ENCODE peak calls at places on chromosomes 11 and 22, in nine cellular contexts. One of them, this sample, is unnamed.

GRCh38 chr11:2290351-2290841 is 11.3 kb downstream of the C11orf21 start:
- DNase-seq in tibial nerve: no peak
- DNase-seq in Peyer's patch: no peak
- DNase-seq in stomach: peak; percentile 28
- DNase-seq in prostate gland: no peak
- DNase-seq in testis: peak; percentile 12
- DNase-seq in A549: peak; percentile 27
- DNase-seq in body of pancreas: no peak
- DNase-seq in thyroid gland: peak; percentile 25
- DNase-seq in this sample: no peak

GRCh38 chr22:19470010-19470409 is 9.0 kb downstream of the UFD1 start:
- DNase-seq in thyroid gland: no peak
- DNase-seq in stomach: no peak
- DNase-seq in prostate gland: no peak
- DNase-seq in Peyer's patch: no peak
- DNase-seq in tibial nerve: no peak
- DNase-seq in body of pancreas: no peak
- DNase-seq in testis: no peak
- DNase-seq in A549: no peak
- DNase-seq in this sample: no peak

GRCh38 chr11:120599816-120600420 is 88.4 kb downstream of the GRIK4 start:
- DNase-seq in testis: no peak
- DNase-seq in stomach: no peak
- DNase-seq in prostate gland: no peak
- DNase-seq in Peyer's patch: no peak
- DNase-seq in A549: no peak
- DNase-seq in tibial nerve: no peak
- DNase-seq in thyroid gland: no peak
- DNase-seq in body of pancreas: no peak
- DNase-seq in this sample: no peak

GRCh38 chr11:26112190-26112715 is 219.7 kb upstream of the ANO3 start:
- DNase-seq in thyroid gland: no peak
- DNase-seq in stomach: no peak
- DNase-seq in A549: no peak
- DNase-seq in Peyer's patch: no peak
- DNase-seq in prostate gland: no peak
- DNase-seq in body of pancreas: no peak
- DNase-seq in testis: no peak
- DNase-seq in tibial nerve: no peak
- DNase-seq in this sample: no peak

GRCh38 chr11:33737362-33737821 is 1.2 kb upstream of the CD59 start:
- DNase-seq in body of pancreas: no peak
- DNase-seq in stomach: no peak
- DNase-seq in A549: no peak
- DNase-seq in testis: no peak
- DNase-seq in prostate gland: no peak
- DNase-seq in thyroid gland: no peak
- DNase-seq in Peyer's patch: no peak
- DNase-seq in tibial nerve: no peak
- DNase-seq in this sample: no peak

GRCh38 chr11:120431633-120432032 is 79.9 kb upstream of the GRIK4 start:
- DNase-seq in stomach: no peak
- DNase-seq in testis: no peak
- DNase-seq in prostate gland: no peak
- DNase-seq in Peyer's patch: no peak
- DNase-seq in A549: peak; percentile 73
- DNase-seq in body of pancreas: no peak
- DNase-seq in tibial nerve: no peak
- DNase-seq in thyroid gland: no peak
- DNase-seq in this sample: no peak

GRCh38 chr22:39428597-39429071 is 28.2 kb upstream of the MGAT3 start:
- DNase-seq in testis: no peak
- DNase-seq in A549: no peak
- DNase-seq in Peyer's patch: no peak
- DNase-seq in body of pancreas: no peak
- DNase-seq in tibial nerve: no peak
- DNase-seq in prostate gland: no peak
- DNase-seq in stomach: no peak
- DNase-seq in thyroid gland: no peak
- DNase-seq in this sample: no peak

GRCh38 chr11:130434521-130435223 is 6.3 kb upstream of the ADAMTS8 start:
- DNase-seq in A549: peak; percentile 78
- DNase-seq in testis: peak; percentile 86
- DNase-seq in stomach: peak; percentile 81
- DNase-seq in Peyer's patch: peak; percentile 60
- DNase-seq in thyroid gland: peak; percentile 80
- DNase-seq in body of pancreas: peak; percentile 82
- DNase-seq in tibial nerve: peak; percentile 88
- DNase-seq in prostate gland: peak; percentile 75
- DNase-seq in this sample: peak; percentile 89

GRCh38 chr22:27207907-27208306 is 550.5 kb downstream of the MIAT start:
- DNase-seq in thyroid gland: peak; percentile 19
- DNase-seq in Peyer's patch: no peak
- DNase-seq in stomach: no peak
- DNase-seq in testis: no peak
- DNase-seq in A549: peak; percentile 68
- DNase-seq in body of pancreas: no peak
- DNase-seq in prostate gland: no peak
- DNase-seq in tibial nerve: no peak
- DNase-seq in this sample: no peak

GRCh38 chr11:1258401-1259075 is 35.7 kb downstream of the MUC5B start:
- DNase-seq in body of pancreas: no peak
- DNase-seq in Peyer's patch: no peak
- DNase-seq in testis: no peak
- DNase-seq in stomach: no peak
- DNase-seq in prostate gland: no peak
- DNase-seq in tibial nerve: no peak
- DNase-seq in thyroid gland: no peak
- DNase-seq in A549: no peak
- DNase-seq in this sample: no peak

GRCh38 chr22:17780741-17781318 is 6.6 kb upstream of the BID start:
- DNase-seq in tibial nerve: no peak
- DNase-seq in thyroid gland: no peak
- DNase-seq in prostate gland: no peak
- DNase-seq in testis: no peak
- DNase-seq in body of pancreas: no peak
- DNase-seq in A549: no peak
- DNase-seq in Peyer's patch: no peak
- DNase-seq in stomach: no peak
- DNase-seq in this sample: no peak

GRCh38 chr22:17783317-17783716 is 9.0 kb upstream of the BID start:
- DNase-seq in stomach: no peak
- DNase-seq in body of pancreas: no peak
- DNase-seq in Peyer's patch: no peak
- DNase-seq in prostate gland: no peak
- DNase-seq in thyroid gland: no peak
- DNase-seq in tibial nerve: no peak
- DNase-seq in testis: no peak
- DNase-seq in A549: no peak
- DNase-seq in this sample: no peak

GRCh38 chr22:17781319-17782031 is 7.2 kb upstream of the BID start:
- DNase-seq in prostate gland: no peak
- DNase-seq in body of pancreas: peak; percentile 43
- DNase-seq in thyroid gland: peak; percentile 24
- DNase-seq in stomach: no peak
- DNase-seq in Peyer's patch: no peak
- DNase-seq in tibial nerve: no peak
- DNase-seq in A549: peak; percentile 61
- DNase-seq in testis: no peak
- DNase-seq in this sample: peak; percentile 60

GRCh38 chr22:17782621-17783020 is 8.4 kb upstream of the BID start:
- DNase-seq in prostate gland: no peak
- DNase-seq in tibial nerve: no peak
- DNase-seq in testis: no peak
- DNase-seq in body of pancreas: no peak
- DNase-seq in thyroid gland: no peak
- DNase-seq in Peyer's patch: no peak
- DNase-seq in stomach: no peak
- DNase-seq in A549: no peak
- DNase-seq in this sample: no peak

GRCh38 chr22:17782158-17782557 is 7.9 kb upstream of the BID start:
- DNase-seq in stomach: no peak
- DNase-seq in A549: no peak
- DNase-seq in thyroid gland: no peak
- DNase-seq in Peyer's patch: no peak
- DNase-seq in testis: no peak
- DNase-seq in body of pancreas: no peak
- DNase-seq in prostate gland: no peak
- DNase-seq in tibial nerve: no peak
- DNase-seq in this sample: no peak
- H3K4me1 ChIP-seq in stomach: peaks cover 20% of the 10 kb centered on the region
- H3K4me1 ChIP-seq in A549: peaks cover 25% of the 10 kb centered on the region
- H3K4me1 ChIP-seq in thyroid gland: peaks cover 20% of the 10 kb centered on the region
- H3K4me1 ChIP-seq in Peyer's patch: peaks cover 33% of the 10 kb centered on the region
- H3K4me1 ChIP-seq in testis: no peaks in the 10 kb centered on the region
- H3K4me1 ChIP-seq in body of pancreas: peaks cover 7% of the 10 kb centered on the region
- H3K4me1 ChIP-seq in prostate gland: no peaks in the 10 kb centered on the region
- H3K4me1 ChIP-seq in tibial nerve: peaks cover 15% of the 10 kb centered on the region
- H3K4me1 ChIP-seq in this sample: no peaks in the 10 kb centered on the region

GRCh38 chr11:46710821-46711269 is 8.2 kb upstream of the F2 start:
- DNase-seq in prostate gland: no peak
- DNase-seq in Peyer's patch: no peak
- DNase-seq in body of pancreas: no peak
- DNase-seq in tibial nerve: peak; percentile 68
- DNase-seq in stomach: no peak
- DNase-seq in testis: peak; percentile 70
- DNase-seq in A549: peak; percentile 53
- DNase-seq in thyroid gland: no peak
- DNase-seq in this sample: peak; percentile 90

GRCh38 chr11:46705070-46705688 is 4.3 kb downstream of the ZNF408 start:
- DNase-seq in testis: no peak
- DNase-seq in prostate gland: no peak
- DNase-seq in Peyer's patch: no peak
- DNase-seq in A549: no peak
- DNase-seq in stomach: no peak
- DNase-seq in body of pancreas: no peak
- DNase-seq in thyroid gland: no peak
- DNase-seq in tibial nerve: no peak
- DNase-seq in this sample: no peak

GRCh38 chr11:46701078-46701654 is 335 bp downstream of the ZNF408 start:
- DNase-seq in body of pancreas: no peak
- DNase-seq in tibial nerve: no peak
- DNase-seq in Peyer's patch: no peak
- DNase-seq in A549: no peak
- DNase-seq in prostate gland: no peak
- DNase-seq in stomach: no peak
- DNase-seq in thyroid gland: no peak
- DNase-seq in testis: no peak
- DNase-seq in this sample: no peak

GRCh38 chr11:46711288-46711687 is 7.7 kb upstream of the F2 start:
- DNase-seq in thyroid gland: no peak
- DNase-seq in body of pancreas: no peak
- DNase-seq in Peyer's patch: no peak
- DNase-seq in stomach: no peak
- DNase-seq in A549: no peak
- DNase-seq in prostate gland: no peak
- DNase-seq in testis: no peak
- DNase-seq in tibial nerve: no peak
- DNase-seq in this sample: no peak

DNA sequence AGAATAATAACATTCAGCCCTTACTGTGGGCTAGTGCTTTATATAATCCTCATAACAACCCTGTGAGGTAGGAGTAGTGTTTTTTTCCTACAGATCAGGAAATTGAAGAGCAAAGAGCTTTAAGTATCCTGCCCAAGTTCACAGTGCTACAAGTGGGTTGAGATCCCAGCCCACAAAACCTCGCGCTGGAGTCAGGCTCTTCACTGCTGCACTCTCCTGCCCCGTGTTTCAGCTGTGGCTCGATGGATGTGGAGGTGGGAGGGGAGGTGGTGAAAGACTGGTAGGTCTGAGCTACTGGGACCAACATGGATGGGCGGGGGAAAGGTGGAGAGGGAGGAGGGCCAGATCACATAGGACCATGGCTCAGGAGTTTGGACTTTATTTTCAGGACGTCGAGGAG is 6.1 kb downstream of the ZNF408 start:
- DNase-seq in Peyer's patch: no peak
- DNase-seq in thyroid gland: no peak
- DNase-seq in body of pancreas: no peak
- DNase-seq in prostate gland: no peak
- DNase-seq in tibial nerve: no peak
- DNase-seq in A549: no peak
- DNase-seq in testis: no peak
- DNase-seq in stomach: no peak
- DNase-seq in this sample: no peak
- TF ChIP-seq POLR2A in Peyer's patch: no peak
- TF ChIP-seq POLR2A in thyroid gland: no peak
- TF ChIP-seq POLR2A in body of pancreas: no peak
- TF ChIP-seq POLR2A in prostate gland: no peak
- TF ChIP-seq POLR2A in tibial nerve: no peak
- TF ChIP-seq POLR2A in A549: no peak
- TF ChIP-seq POLR2A in testis: no peak
- TF ChIP-seq POLR2A in stomach: no peak
- TF ChIP-seq POLR2A in this sample: no peak

GRCh38 chr11:117369521-117369920 is 41.9 kb downstream of the CEP164 start:
- DNase-seq in tibial nerve: no peak
- DNase-seq in stomach: no peak
- DNase-seq in thyroid gland: peak; percentile 7
- DNase-seq in A549: no peak
- DNase-seq in testis: no peak
- DNase-seq in body of pancreas: no peak
- DNase-seq in Peyer's patch: no peak
- DNase-seq in prostate gland: no peak
- DNase-seq in this sample: no peak

GRCh38 chr11:117371453-117371852 is 43.8 kb downstream of the CEP164 start:
- DNase-seq in testis: no peak
- DNase-seq in A549: no peak
- DNase-seq in tibial nerve: no peak
- DNase-seq in stomach: no peak
- DNase-seq in prostate gland: no peak
- DNase-seq in body of pancreas: no peak
- DNase-seq in Peyer's patch: no peak
- DNase-seq in thyroid gland: no peak
- DNase-seq in this sample: no peak

GRCh38 chr11:117366183-117366582 is 38.5 kb downstream of the CEP164 start:
- DNase-seq in prostate gland: no peak
- DNase-seq in tibial nerve: no peak
- DNase-seq in A549: peak; percentile 3
- DNase-seq in thyroid gland: peak; percentile 22
- DNase-seq in body of pancreas: no peak
- DNase-seq in stomach: no peak
- DNase-seq in testis: no peak
- DNase-seq in Peyer's patch: no peak
- DNase-seq in this sample: no peak

GRCh38 chr11:117361432-117361831 is 33.8 kb downstream of the CEP164 start:
- DNase-seq in thyroid gland: no peak
- DNase-seq in A549: no peak
- DNase-seq in body of pancreas: no peak
- DNase-seq in testis: no peak
- DNase-seq in prostate gland: no peak
- DNase-seq in tibial nerve: no peak
- DNase-seq in stomach: no peak
- DNase-seq in Peyer's patch: no peak
- DNase-seq in this sample: no peak

GRCh38 chr11:117366875-117367274 is 39.2 kb downstream of the CEP164 start:
- DNase-seq in Peyer's patch: no peak
- DNase-seq in testis: no peak
- DNase-seq in stomach: no peak
- DNase-seq in thyroid gland: no peak
- DNase-seq in prostate gland: no peak
- DNase-seq in A549: no peak
- DNase-seq in tibial nerve: no peak
- DNase-seq in body of pancreas: no peak
- DNase-seq in this sample: no peak
- H3K4me1 ChIP-seq in Peyer's patch: no peaks in the 10 kb centered on the region
- H3K4me1 ChIP-seq in testis: no peaks in the 10 kb centered on the region
- H3K4me1 ChIP-seq in stomach: no peaks in the 10 kb centered on the region
- H3K4me1 ChIP-seq in thyroid gland: peaks cover 11% of the 10 kb centered on the region
- H3K4me1 ChIP-seq in prostate gland: no peaks in the 10 kb centered on the region
- H3K4me1 ChIP-seq in A549: no peaks in the 10 kb centered on the region
- H3K4me1 ChIP-seq in tibial nerve: no peaks in the 10 kb centered on the region
- H3K4me1 ChIP-seq in body of pancreas: no peaks in the 10 kb centered on the region
- H3K4me1 ChIP-seq in this sample: no peaks in the 10 kb centered on the region

GRCh38 chr22:36329217-36330078 is 58.3 kb downstream of the MYH9 start:
- DNase-seq in Peyer's patch: peak; percentile 47
- DNase-seq in A549: peak; percentile 92
- DNase-seq in tibial nerve: no peak
- DNase-seq in testis: no peak
- DNase-seq in prostate gland: peak; percentile 94
- DNase-seq in thyroid gland: peak; percentile 76
- DNase-seq in stomach: peak; percentile 51
- DNase-seq in body of pancreas: peak; percentile 63
- DNase-seq in this sample: peak; percentile 85
- TF ChIP-seq POLR2A in Peyer's patch: no peak
- TF ChIP-seq POLR2A in A549: no peak
- TF ChIP-seq POLR2A in tibial nerve: no peak
- TF ChIP-seq POLR2A in testis: no peak
- TF ChIP-seq POLR2A in prostate gland: peak; percentile 25
- TF ChIP-seq POLR2A in thyroid gland: no peak
- TF ChIP-seq POLR2A in stomach: no peak
- TF ChIP-seq POLR2A in body of pancreas: peak; percentile 38
- TF ChIP-seq POLR2A in this sample: no peak

This sample was measured in adrenal gland.